ENCODE peak calls at places on chromosomes 4 and X, in ten cellular contexts. One of them, this sample, is unnamed.

GRCh38 chrX:19904778-19905367 is 17.5 kb upstream of the SH3KBP1 start:
- DNase-seq in dorsolateral prefrontal cortex: no peak
- DNase-seq in fibroblast of the aortic adventitia: peak
- DNase-seq in PC-3: peak
- DNase-seq in astrocyte of the spinal cord: peak
- DNase-seq in spleen: no peak
- DNase-seq in OCI-LY7: peak
- DNase-seq in cardiac muscle cell: peak
- DNase-seq in right atrium auricular region: no peak
- DNase-seq in colonic mucosa: no peak
- DNase-seq in this sample: peak

GRCh38 chrX:30161043-30161442 is 54.3 kb upstream of the MAGEB2 start:
- DNase-seq in astrocyte of the spinal cord: no peak
- DNase-seq in cardiac muscle cell: no peak
- DNase-seq in PC-3: no peak
- DNase-seq in dorsolateral prefrontal cortex: no peak
- DNase-seq in spleen: no peak
- DNase-seq in fibroblast of the aortic adventitia: no peak
- DNase-seq in colonic mucosa: no peak
- DNase-seq in right atrium auricular region: no peak
- DNase-seq in OCI-LY7: no peak
- DNase-seq in this sample: no peak

GRCh38 chr4:138037716-138038115 is 204.4 kb downstream of the SLC7A11 start:
- DNase-seq in cardiac muscle cell: no peak
- DNase-seq in colonic mucosa: no peak
- DNase-seq in dorsolateral prefrontal cortex: no peak
- DNase-seq in spleen: no peak
- DNase-seq in right atrium auricular region: no peak
- DNase-seq in fibroblast of the aortic adventitia: peak
- DNase-seq in astrocyte of the spinal cord: peak
- DNase-seq in OCI-LY7: no peak
- DNase-seq in PC-3: no peak
- DNase-seq in this sample: peak

GRCh38 chr4:70571772-70572171 is 20.3 kb upstream of the AMBN start:
- DNase-seq in dorsolateral prefrontal cortex: no peak
- DNase-seq in astrocyte of the spinal cord: no peak
- DNase-seq in fibroblast of the aortic adventitia: no peak
- DNase-seq in PC-3: no peak
- DNase-seq in OCI-LY7: no peak
- DNase-seq in right atrium auricular region: no peak
- DNase-seq in spleen: no peak
- DNase-seq in cardiac muscle cell: no peak
- DNase-seq in colonic mucosa: no peak
- DNase-seq in this sample: no peak

GRCh38 chrX:40061871-40062524 is 35.8 kb downstream of the BCOR start:
- DNase-seq in astrocyte of the spinal cord: no peak
- DNase-seq in OCI-LY7: no peak
- DNase-seq in fibroblast of the aortic adventitia: no peak
- DNase-seq in dorsolateral prefrontal cortex: no peak
- DNase-seq in cardiac muscle cell: no peak
- DNase-seq in spleen: no peak
- DNase-seq in right atrium auricular region: no peak
- DNase-seq in PC-3: no peak
- DNase-seq in colonic mucosa: no peak
- DNase-seq in this sample: no peak

GRCh38 chrX:81259714-81260395 is 58.0 kb downstream of the SH3BGRL start:
- DNase-seq in OCI-LY7: no peak
- DNase-seq in cardiac muscle cell: no peak
- DNase-seq in colonic mucosa: no peak
- DNase-seq in PC-3: peak
- DNase-seq in fibroblast of the aortic adventitia: peak
- DNase-seq in right atrium auricular region: no peak
- DNase-seq in dorsolateral prefrontal cortex: no peak
- DNase-seq in astrocyte of the spinal cord: peak
- DNase-seq in spleen: no peak
- DNase-seq in this sample: peak

GRCh38 chr4:128862608-128863313 is 53.3 kb downstream of the JADE1 start:
- DNase-seq in cardiac muscle cell: no peak
- DNase-seq in OCI-LY7: no peak
- DNase-seq in fibroblast of the aortic adventitia: no peak
- DNase-seq in astrocyte of the spinal cord: no peak
- DNase-seq in right atrium auricular region: no peak
- DNase-seq in spleen: peak
- DNase-seq in PC-3: no peak
- DNase-seq in colonic mucosa: no peak
- DNase-seq in dorsolateral prefrontal cortex: peak
- DNase-seq in this sample: no peak

GRCh38 chr4:54091637-54092404 is 8.1 kb upstream of the GSX2 start:
- DNase-seq in dorsolateral prefrontal cortex: peak
- DNase-seq in OCI-LY7: peak
- DNase-seq in spleen: peak
- DNase-seq in colonic mucosa: peak
- DNase-seq in PC-3: peak
- DNase-seq in astrocyte of the spinal cord: peak
- DNase-seq in cardiac muscle cell: peak
- DNase-seq in right atrium auricular region: peak
- DNase-seq in fibroblast of the aortic adventitia: peak
- DNase-seq in this sample: peak

GRCh38 chr4:117434424-117434823 is 349.0 kb upstream of the TRAM1L1 start:
- DNase-seq in colonic mucosa: no peak
- DNase-seq in right atrium auricular region: no peak
- DNase-seq in fibroblast of the aortic adventitia: no peak
- DNase-seq in cardiac muscle cell: no peak
- DNase-seq in dorsolateral prefrontal cortex: no peak
- DNase-seq in spleen: no peak
- DNase-seq in PC-3: no peak
- DNase-seq in OCI-LY7: no peak
- DNase-seq in astrocyte of the spinal cord: no peak
- DNase-seq in this sample: no peak

GRCh38 chr4:185914583-185915199 is 102.7 kb upstream of the SORBS2 start:
- DNase-seq in PC-3: no peak
- DNase-seq in right atrium auricular region: no peak
- DNase-seq in OCI-LY7: no peak
- DNase-seq in astrocyte of the spinal cord: peak
- DNase-seq in colonic mucosa: no peak
- DNase-seq in dorsolateral prefrontal cortex: no peak
- DNase-seq in fibroblast of the aortic adventitia: no peak
- DNase-seq in cardiac muscle cell: no peak
- DNase-seq in spleen: no peak
- DNase-seq in this sample: peak

GRCh38 chr4:47686294-47686872 is 151.5 kb downstream of the CORIN start:
- DNase-seq in astrocyte of the spinal cord: peak
- DNase-seq in PC-3: peak
- DNase-seq in dorsolateral prefrontal cortex: no peak
- DNase-seq in OCI-LY7: peak
- DNase-seq in spleen: peak
- DNase-seq in right atrium auricular region: no peak
- DNase-seq in colonic mucosa: peak
- DNase-seq in cardiac muscle cell: peak
- DNase-seq in fibroblast of the aortic adventitia: peak
- DNase-seq in this sample: peak

GRCh38 chrX:46308106-46308505 is 237.1 kb downstream of the ZNF674 start:
- DNase-seq in right atrium auricular region: no peak
- DNase-seq in dorsolateral prefrontal cortex: no peak
- DNase-seq in colonic mucosa: no peak
- DNase-seq in fibroblast of the aortic adventitia: no peak
- DNase-seq in astrocyte of the spinal cord: no peak
- DNase-seq in OCI-LY7: no peak
- DNase-seq in PC-3: no peak
- DNase-seq in spleen: no peak
- DNase-seq in cardiac muscle cell: no peak
- DNase-seq in this sample: no peak

GRCh38 chr4:48341776-48342558 is 638 bp downstream of the SLAIN2 start:
- DNase-seq in colonic mucosa: peak
- DNase-seq in spleen: peak
- DNase-seq in PC-3: peak
- DNase-seq in astrocyte of the spinal cord: peak
- DNase-seq in dorsolateral prefrontal cortex: peak
- DNase-seq in right atrium auricular region: peak
- DNase-seq in cardiac muscle cell: peak
- DNase-seq in OCI-LY7: peak
- DNase-seq in fibroblast of the aortic adventitia: no peak
- DNase-seq in this sample: no peak

GRCh38 chrX:23668335-23668734 is 1.0 kb downstream of the PRDX4 start:
- DNase-seq in cardiac muscle cell: no peak
- DNase-seq in astrocyte of the spinal cord: no peak
- DNase-seq in PC-3: peak
- DNase-seq in colonic mucosa: no peak
- DNase-seq in dorsolateral prefrontal cortex: no peak
- DNase-seq in OCI-LY7: no peak
- DNase-seq in spleen: no peak
- DNase-seq in right atrium auricular region: no peak
- DNase-seq in fibroblast of the aortic adventitia: peak
- DNase-seq in this sample: no peak

GRCh38 chrX:23666282-23666681 is 1.0 kb upstream of the PRDX4 start:
- DNase-seq in PC-3: no peak
- DNase-seq in astrocyte of the spinal cord: no peak
- DNase-seq in spleen: peak
- DNase-seq in OCI-LY7: no peak
- DNase-seq in fibroblast of the aortic adventitia: no peak
- DNase-seq in right atrium auricular region: no peak
- DNase-seq in colonic mucosa: no peak
- DNase-seq in cardiac muscle cell: no peak
- DNase-seq in dorsolateral prefrontal cortex: no peak
- DNase-seq in this sample: no peak

GRCh38 chrX:23662187-23662586 is 5.1 kb upstream of the PRDX4 start:
- DNase-seq in colonic mucosa: no peak
- DNase-seq in fibroblast of the aortic adventitia: no peak
- DNase-seq in cardiac muscle cell: no peak
- DNase-seq in OCI-LY7: peak
- DNase-seq in right atrium auricular region: no peak
- DNase-seq in PC-3: no peak
- DNase-seq in dorsolateral prefrontal cortex: no peak
- DNase-seq in spleen: no peak
- DNase-seq in astrocyte of the spinal cord: no peak
- DNase-seq in this sample: no peak

GRCh38 chrX:23662853-23663252 is 4.4 kb upstream of the PRDX4 start:
- DNase-seq in colonic mucosa: no peak
- DNase-seq in OCI-LY7: no peak
- DNase-seq in fibroblast of the aortic adventitia: peak
- DNase-seq in cardiac muscle cell: no peak
- DNase-seq in PC-3: no peak
- DNase-seq in dorsolateral prefrontal cortex: no peak
- DNase-seq in astrocyte of the spinal cord: no peak
- DNase-seq in right atrium auricular region: no peak
- DNase-seq in spleen: no peak
- DNase-seq in this sample: peak

DNA sequence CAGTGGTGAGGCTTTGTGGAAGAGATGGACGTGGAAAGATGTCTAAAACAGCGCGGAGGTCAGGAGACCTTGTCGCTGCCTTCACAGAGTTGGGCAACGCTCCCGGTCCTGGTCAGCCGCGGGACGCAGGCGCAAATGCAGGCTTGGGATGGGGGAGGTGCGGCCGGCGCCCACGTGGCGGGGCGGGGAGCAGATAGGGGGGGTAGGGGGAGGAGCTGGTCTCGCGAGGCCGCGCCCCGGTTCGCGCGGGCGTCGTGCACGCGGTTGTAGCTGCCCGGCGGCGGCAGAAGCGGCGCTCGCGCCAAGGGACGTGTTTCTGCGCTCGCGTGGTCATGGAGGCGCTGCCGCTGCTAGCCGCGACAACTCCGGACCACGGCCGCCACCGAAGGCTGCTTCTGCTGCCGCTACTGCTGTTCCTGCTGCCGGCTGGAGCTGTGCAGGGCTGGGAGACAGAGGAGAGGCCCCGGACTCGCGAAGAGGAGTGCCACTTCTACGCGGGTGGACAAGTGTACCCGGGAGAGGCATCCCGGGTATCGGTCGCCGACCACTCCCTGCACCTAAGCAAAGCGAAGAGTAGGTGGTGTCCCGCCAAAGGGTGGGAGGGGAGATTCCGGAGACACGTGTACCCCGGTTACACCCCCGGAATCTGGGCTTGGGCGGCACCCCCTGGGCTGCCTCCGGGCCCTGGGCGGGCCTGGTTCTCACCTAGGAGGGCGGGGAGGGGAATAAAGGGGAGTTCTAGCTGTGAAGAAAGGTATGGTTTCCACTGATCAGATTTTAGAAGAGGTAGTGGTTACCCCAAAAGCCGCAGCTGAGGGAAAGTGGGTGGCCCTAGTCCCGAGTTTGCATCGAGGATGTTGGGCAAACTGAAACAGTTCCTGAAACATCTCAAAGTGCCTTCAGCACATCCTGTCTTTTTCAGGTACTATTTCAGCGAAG is at the start of gene PRDX4:
- DNase-seq in OCI-LY7: peak
- DNase-seq in colonic mucosa: peak
- DNase-seq in PC-3: peak
- DNase-seq in astrocyte of the spinal cord: peak
- DNase-seq in right atrium auricular region: peak
- DNase-seq in dorsolateral prefrontal cortex: peak
- DNase-seq in fibroblast of the aortic adventitia: peak
- DNase-seq in cardiac muscle cell: peak
- DNase-seq in spleen: peak
- DNase-seq in this sample: peak
- TF ChIP-seq CTCF in OCI-LY7: no peak
- TF ChIP-seq CTCF in colonic mucosa: no peak
- TF ChIP-seq CTCF in PC-3: no peak
- TF ChIP-seq CTCF in astrocyte of the spinal cord: no peak
- TF ChIP-seq CTCF in right atrium auricular region: no peak
- TF ChIP-seq CTCF in dorsolateral prefrontal cortex: no peak
- TF ChIP-seq CTCF in fibroblast of the aortic adventitia: no peak
- TF ChIP-seq CTCF in cardiac muscle cell: no peak
- TF ChIP-seq CTCF in spleen: no peak
- TF ChIP-seq CTCF in this sample: no peak

GRCh38 chr4:159445671-159446070 is 342.8 kb downstream of the RAPGEF2 start:
- DNase-seq in spleen: no peak
- DNase-seq in OCI-LY7: no peak
- DNase-seq in right atrium auricular region: no peak
- DNase-seq in astrocyte of the spinal cord: no peak
- DNase-seq in cardiac muscle cell: peak
- DNase-seq in dorsolateral prefrontal cortex: no peak
- DNase-seq in PC-3: no peak
- DNase-seq in colonic mucosa: no peak
- DNase-seq in fibroblast of the aortic adventitia: no peak
- DNase-seq in this sample: peak
- H3K4me3 ChIP-seq in spleen: no peak
- H3K4me3 ChIP-seq in OCI-LY7: no peak
- H3K4me3 ChIP-seq in right atrium auricular region: no peak
- H3K4me3 ChIP-seq in astrocyte of the spinal cord: no peak
- H3K4me3 ChIP-seq in cardiac muscle cell: no peak
- H3K4me3 ChIP-seq in dorsolateral prefrontal cortex: no peak
- H3K4me3 ChIP-seq in PC-3: no peak
- H3K4me3 ChIP-seq in colonic mucosa: no peak
- H3K4me3 ChIP-seq in fibroblast of the aortic adventitia: no peak
- H3K4me3 ChIP-seq in this sample: no peak

GRCh38 chr4:75289843-75290616 is 224.2 kb downstream of the RCHY1 start:
- DNase-seq in colonic mucosa: peak
- DNase-seq in OCI-LY7: peak
- DNase-seq in cardiac muscle cell: peak
- DNase-seq in right atrium auricular region: no peak
- DNase-seq in fibroblast of the aortic adventitia: peak
- DNase-seq in dorsolateral prefrontal cortex: no peak
- DNase-seq in PC-3: peak
- DNase-seq in spleen: no peak
- DNase-seq in astrocyte of the spinal cord: no peak
- DNase-seq in this sample: peak
- TF ChIP-seq CTCF in colonic mucosa: peak
- TF ChIP-seq CTCF in OCI-LY7: peak
- TF ChIP-seq CTCF in cardiac muscle cell: peak
- TF ChIP-seq CTCF in right atrium auricular region: peak
- TF ChIP-seq CTCF in fibroblast of the aortic adventitia: peak
- TF ChIP-seq CTCF in dorsolateral prefrontal cortex: peak
- TF ChIP-seq CTCF in PC-3: peak
- TF ChIP-seq CTCF in spleen: peak
- TF ChIP-seq CTCF in astrocyte of the spinal cord: peak
- TF ChIP-seq CTCF in this sample: peak

GRCh38 chr4:4866124-4866832 is 6.8 kb downstream of the MSX1 start:
- DNase-seq in right atrium auricular region: no peak
- DNase-seq in fibroblast of the aortic adventitia: no peak
- DNase-seq in astrocyte of the spinal cord: peak
- DNase-seq in dorsolateral prefrontal cortex: no peak
- DNase-seq in OCI-LY7: no peak
- DNase-seq in spleen: peak
- DNase-seq in colonic mucosa: no peak
- DNase-seq in cardiac muscle cell: peak
- DNase-seq in PC-3: no peak
- DNase-seq in this sample: no peak
- H3K4me3 ChIP-seq in right atrium auricular region: peak
- H3K4me3 ChIP-seq in fibroblast of the aortic adventitia: peak
- H3K4me3 ChIP-seq in astrocyte of the spinal cord: peak
- H3K4me3 ChIP-seq in dorsolateral prefrontal cortex: no peak
- H3K4me3 ChIP-seq in OCI-LY7: no peak
- H3K4me3 ChIP-seq in spleen: no peak
- H3K4me3 ChIP-seq in colonic mucosa: no peak
- H3K4me3 ChIP-seq in cardiac muscle cell: peak
- H3K4me3 ChIP-seq in PC-3: no peak
- H3K4me3 ChIP-seq in this sample: peak

This sample was measured in fibroblast of mammary gland.